ENCODE peak calls at places on chromosomes 16 and 17, in five cellular contexts. One of them, this sample, is unnamed.
A peak's percentile ranks its signal among the peaks of the same experiment; 100 is the strongest.

GRCh38 chr17:8482546-8482945 is 46.9 kb downstream of the NDEL1 start:
- DNase-seq in left ventricle myocardium inferior: no peak
- DNase-seq in EL: no peak
- DNase-seq in colonic mucosa: no peak
- DNase-seq in T-helper 17 cell: no peak
- DNase-seq in this sample: no peak

GRCh38 chr17:44607836-44608690 is 48.2 kb upstream of the MEIOC start:
- DNase-seq in left ventricle myocardium inferior: no peak
- DNase-seq in T-helper 17 cell: no peak
- DNase-seq in colonic mucosa: no peak
- DNase-seq in EL: peak; percentile 71
- DNase-seq in this sample: no peak

GRCh38 chr16:15857779-15858560 is 1.1 kb upstream of the MYH11 start:
- DNase-seq in left ventricle myocardium inferior: peak; percentile 35
- DNase-seq in T-helper 17 cell: no peak
- DNase-seq in colonic mucosa: peak; percentile 26
- DNase-seq in EL: peak; percentile 39
- DNase-seq in this sample: peak; percentile 74

GRCh38 chr16:89841275-89841674 is 13.0 kb downstream of the SPIRE2 start:
- DNase-seq in colonic mucosa: no peak
- DNase-seq in T-helper 17 cell: peak; percentile 28
- DNase-seq in left ventricle myocardium inferior: no peak
- DNase-seq in EL: no peak
- DNase-seq in this sample: no peak

GRCh38 chr16:68200120-68200783 is 35.7 kb downstream of the ESRP2 start:
- DNase-seq in EL: peak; percentile 44
- DNase-seq in T-helper 17 cell: no peak
- DNase-seq in left ventricle myocardium inferior: no peak
- DNase-seq in colonic mucosa: no peak
- DNase-seq in this sample: no peak

GRCh38 chr16:76956394-76956793 is 234.6 kb upstream of the MON1B start:
- DNase-seq in colonic mucosa: no peak
- DNase-seq in EL: no peak
- DNase-seq in left ventricle myocardium inferior: no peak
- DNase-seq in T-helper 17 cell: no peak
- DNase-seq in this sample: no peak

GRCh38 chr16:72853575-72853974 is 194.4 kb downstream of the ZFHX3 start:
- DNase-seq in T-helper 17 cell: no peak
- DNase-seq in EL: no peak
- DNase-seq in left ventricle myocardium inferior: no peak
- DNase-seq in colonic mucosa: no peak
- DNase-seq in this sample: no peak

GRCh38 chr16:29812754-29813643 is 1.0 kb downstream of the PRRT2 start:
- DNase-seq in T-helper 17 cell: no peak
- DNase-seq in EL: no peak
- DNase-seq in colonic mucosa: no peak
- DNase-seq in left ventricle myocardium inferior: no peak
- DNase-seq in this sample: no peak

GRCh38 chr17:67602974-67603373 is 114.8 kb upstream of the NOL11 start:
- DNase-seq in left ventricle myocardium inferior: no peak
- DNase-seq in T-helper 17 cell: peak; percentile 11
- DNase-seq in colonic mucosa: peak; percentile 22
- DNase-seq in EL: peak; percentile 7
- DNase-seq in this sample: no peak

GRCh38 chr16:23836404-23837291 is 865 bp downstream of the PRKCB start:
- DNase-seq in colonic mucosa: peak; percentile 29
- DNase-seq in EL: no peak
- DNase-seq in left ventricle myocardium inferior: peak; percentile 19
- DNase-seq in T-helper 17 cell: peak; percentile 33
- DNase-seq in this sample: no peak